ENCODE peak calls at places on chromosomes 6 and 20, in ten cellular contexts. E is WERI-Rb-1; W is fibroblast of villous mesenchyme; O is B cell; T is brain microvascular endothelial cell; D is CD8-positive, alpha-beta T cell; R is breast epithelium; N is GM12865; F is fibroblast of the aortic adventitia; P is upper lobe of left lung. H is an unnamed sample.

GRCh38 chr20:62309947-62310756 is 7.4 kb downstream of the ADRM1 start:
- DNase-seq in W (no peak), T (no peak), P (peak), D (no peak), R (no peak), F (no peak), E (no peak), N (no peak), O (no peak), H (no peak)

GRCh38 chr20:1809611-1810510 is 85.3 kb upstream of the SIRPA start:
- DNase-seq in D (no peak), E (no peak), O (no peak), N (no peak), P (no peak), F (peak), R (no peak), W (no peak), T (peak), H (no peak)

GRCh38 chr6:85864453-85865401 is 222.0 kb upstream of the SYNCRIP start:
- DNase-seq in W (peak), D (no peak), O (no peak), P (peak), R (no peak), F (peak), T (no peak), N (no peak), E (no peak), H (peak)

GRCh38 chr6:45558858-45559257 is 181.1 kb upstream of the SUPT3H start:
- DNase-seq in D (no peak), W (no peak), F (no peak), O (no peak), N (peak), P (no peak), T (no peak), E (no peak), R (no peak), H (no peak)

GRCh38 chr6:108750801-108751200 is 97.4 kb upstream of the ARMC2 start:
- DNase-seq in T (no peak), D (no peak), O (no peak), F (no peak), W (no peak), R (no peak), N (no peak), E (no peak), P (no peak), H (no peak)

GRCh38 chr6:148329568-148330299 is 12.9 kb upstream of the SASH1 start:
- DNase-seq in P (no peak), F (peak), N (no peak), D (no peak), R (no peak), E (no peak), W (peak), O (no peak), T (peak), H (peak)

GRCh38 chr20:57048027-57048869 is 218.2 kb downstream of the BMP7 start:
- DNase-seq in R (no peak), T (peak), D (no peak), W (peak), P (no peak), N (peak), F (no peak), E (peak), O (no peak), H (peak)

GRCh38 chr6:35931120-35931561 is 10.2 kb upstream of the SRPK1 start:
- DNase-seq in D (no peak), E (no peak), T (no peak), W (no peak), R (no peak), P (peak), F (no peak), N (no peak), O (no peak), H (no peak)

GRCh38 chr20:48819813-48820648 is 7.8 kb downstream of the PREX1 start:
- DNase-seq in D (no peak), P (no peak), F (no peak), W (no peak), R (no peak), O (no peak), T (no peak), E (no peak), N (no peak), H (no peak)

DNA sequence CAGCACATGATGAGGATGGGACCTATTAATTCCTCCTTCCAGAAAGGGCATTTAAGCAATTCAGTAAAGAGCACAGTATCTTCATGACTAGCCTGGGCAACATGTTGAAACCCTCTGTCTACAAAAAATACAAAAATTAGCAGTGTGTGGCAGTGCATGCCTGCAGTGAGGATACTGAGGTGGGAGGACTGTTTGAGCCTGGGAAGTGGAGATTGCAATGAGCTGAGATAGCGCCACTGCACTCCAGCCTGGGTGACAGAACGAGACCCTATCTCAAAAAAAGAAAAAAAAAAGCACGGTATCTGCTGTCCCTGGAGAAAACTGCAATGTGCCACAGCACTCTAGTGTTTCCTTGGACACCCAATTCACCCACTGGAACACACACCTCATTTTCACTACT is 18.4 kb downstream of the SAMD3 start:
- DNase-seq in O (no peak), E (no peak), D (no peak), R (no peak), N (no peak), W (no peak), F (no peak), P (no peak), T (no peak), H (no peak)
- TF ChIP-seq CTCF in O (no peak), E (no peak), D (no peak), R (no peak), N (no peak), W (no peak), F (no peak), P (no peak), T (no peak), H (no peak)

GRCh38 chr20:5741089-5741488 is 9.1 kb upstream of the SHLD1 start:
- DNase-seq in N (no peak), F (peak), R (no peak), D (no peak), O (no peak), E (no peak), W (no peak), T (no peak), P (no peak), H (no peak)

GRCh38 chr20:5737619-5737953 is 12.6 kb upstream of the SHLD1 start:
- DNase-seq in N (no peak), E (no peak), P (no peak), D (no peak), R (no peak), O (no peak), T (no peak), W (no peak), F (no peak), H (no peak)

GRCh38 chr20:5731753-5732366 is 18.3 kb upstream of the SHLD1 start:
- DNase-seq in F (peak), O (no peak), E (no peak), W (no peak), P (no peak), T (no peak), N (no peak), R (no peak), D (no peak), H (no peak)

GRCh38 chr20:5734559-5735137 is 15.6 kb upstream of the SHLD1 start:
- DNase-seq in T (no peak), D (no peak), N (no peak), W (no peak), O (no peak), R (no peak), F (peak), P (no peak), E (no peak), H (no peak)

GRCh38 chr20:5735845-5736530 is 14.2 kb upstream of the SHLD1 start:
- DNase-seq in D (no peak), P (no peak), N (no peak), O (no peak), R (no peak), F (peak), W (peak), T (no peak), E (no peak), H (no peak)
- TF ChIP-seq CTCF in D (no peak), P (no peak), N (no peak), O (no peak), R (no peak), F (no peak), W (no peak), T (no peak), E (no peak), H (no peak)

DNA sequence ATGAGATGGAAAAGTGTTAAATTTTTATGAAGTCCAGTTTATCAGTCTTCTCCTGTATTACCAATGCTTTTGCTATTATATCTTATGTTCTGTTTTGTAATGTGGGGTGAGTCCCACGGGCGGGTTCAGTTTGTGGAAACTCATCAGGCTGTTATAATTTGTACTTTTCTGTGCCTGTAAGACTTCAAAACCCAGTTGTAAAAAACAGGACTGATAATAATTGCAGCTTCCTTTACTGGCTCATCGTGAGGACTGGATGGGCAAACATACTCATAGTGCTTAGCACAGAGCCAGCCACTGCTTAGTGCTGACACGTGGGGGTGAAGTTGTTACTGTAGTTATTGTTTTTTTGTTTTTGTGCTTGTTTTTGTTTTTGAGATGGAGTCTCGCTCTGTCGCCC is 45.6 kb downstream of the TGM2 start:
- DNase-seq in W (peak), D (no peak), R (no peak), O (no peak), F (no peak), E (no peak), N (no peak), P (no peak), T (no peak), H (no peak)
- TF ChIP-seq CTCF in W (no peak), D (no peak), R (no peak), O (no peak), F (no peak), E (no peak), N (no peak), P (no peak), T (no peak), H (no peak)

DNA sequence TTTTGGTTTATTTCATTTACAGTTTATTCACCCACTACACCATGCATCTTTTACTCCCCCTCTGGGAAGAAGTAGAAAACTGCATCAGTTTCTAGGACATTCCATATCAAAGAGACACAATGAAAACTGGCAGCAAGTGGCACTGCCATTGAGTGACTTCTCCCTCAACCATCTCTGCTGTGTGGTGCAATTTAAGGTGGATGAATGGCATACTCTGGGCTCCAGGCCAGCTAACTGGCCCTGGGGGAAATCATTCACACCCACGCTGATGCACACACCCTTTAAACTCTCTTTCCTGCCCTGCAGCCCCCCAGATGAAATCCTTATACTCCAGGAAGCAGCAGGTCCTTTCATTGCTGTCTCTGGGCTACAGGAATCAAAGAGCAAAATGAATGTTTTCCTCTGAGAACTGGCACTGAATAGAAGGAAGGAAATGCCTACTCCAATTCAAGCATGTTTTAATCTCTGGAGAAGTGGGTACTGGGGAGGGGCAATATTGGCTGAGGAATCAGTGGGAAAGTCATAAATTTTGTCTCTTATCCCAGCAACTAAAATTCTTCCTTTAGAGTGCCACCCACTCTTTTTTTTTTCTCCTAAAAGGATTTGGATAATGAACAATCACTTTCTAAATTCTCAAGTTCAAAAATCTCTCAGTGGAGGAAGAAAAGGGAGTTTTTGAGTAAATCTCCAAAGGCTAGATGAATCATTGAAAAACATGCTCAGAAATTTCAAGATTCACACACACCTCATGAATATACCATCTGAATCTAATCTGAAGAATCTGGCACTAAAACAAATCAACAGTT is 16.9 kb upstream of the RFPL4B start:
- DNase-seq in O (no peak), F (peak), T (no peak), D (no peak), P (no peak), W (peak), N (no peak), E (no peak), R (no peak), H (peak)
- TF ChIP-seq CTCF in O (no peak), F (peak), T (peak), D (no peak), P (no peak), W (peak), N (no peak), E (no peak), R (no peak), H (no peak)

GRCh38 chr6:159311618-159312017 is 142.4 kb downstream of the FNDC1 start:
- DNase-seq in F (no peak), D (no peak), T (no peak), N (peak), P (no peak), R (no peak), W (no peak), O (no peak), E (no peak), H (peak)
- TF ChIP-seq CTCF in F (no peak), D (no peak), T (no peak), N (peak), P (no peak), R (no peak), W (no peak), O (no peak), E (peak), H (no peak)

GRCh38 chr6:33201147-33201545 is 479 bp downstream of the SLC39A7 start:
- DNase-seq in P (peak), N (peak), T (no peak), F (no peak), O (no peak), E (no peak), D (no peak), R (no peak), W (no peak), H (no peak)
- TF ChIP-seq CTCF in P (peak), N (no peak), T (peak), F (no peak), O (no peak), E (no peak), D (no peak), R (no peak), W (no peak), H (no peak)

GRCh38 chr6:33175436-33176069 is 16.7 kb downstream of the COL11A2 start:
- DNase-seq in N (no peak), T (no peak), P (no peak), R (no peak), E (no peak), O (no peak), D (no peak), F (no peak), W (no peak), H (no peak)
- TF ChIP-seq CTCF in N (no peak), T (no peak), P (no peak), R (no peak), E (peak), O (no peak), D (no peak), F (no peak), W (peak), H (no peak)

GRCh38 chr6:558959-559358 is 97.9 kb downstream of the HUS1B start:
- DNase-seq in E (no peak), D (no peak), R (no peak), N (no peak), F (peak), O (no peak), T (no peak), P (no peak), W (no peak), H (no peak)

GRCh38 chr6:562052-562676 is 94.7 kb downstream of the HUS1B start:
- DNase-seq in F (no peak), W (peak), E (no peak), R (no peak), T (no peak), N (no peak), D (no peak), P (peak), O (no peak), H (no peak)

GRCh38 chr6:563863-564262 is 93.0 kb downstream of the HUS1B start:
- DNase-seq in F (no peak), N (no peak), E (no peak), R (no peak), T (no peak), P (no peak), O (no peak), D (no peak), W (no peak), H (no peak)

GRCh38 chr6:558089-558488 is 98.8 kb downstream of the HUS1B start:
- DNase-seq in F (peak), E (no peak), N (no peak), T (no peak), O (no peak), R (no peak), P (no peak), W (no peak), D (no peak), H (no peak)
- TF ChIP-seq CTCF in F (peak), E (no peak), N (no peak), T (no peak), O (peak), R (no peak), P (no peak), W (peak), D (no peak), H (no peak)

GRCh38 chr20:22180244-22180643 is 404.1 kb downstream of the FOXA2 start:
- DNase-seq in P (no peak), R (no peak), T (no peak), O (no peak), F (no peak), E (no peak), W (no peak), N (no peak), D (no peak), H (peak)
- TF ChIP-seq CTCF in P (no peak), R (no peak), T (no peak), O (no peak), F (peak), E (peak), W (no peak), N (peak), D (no peak), H (peak)